ENCODE peak calls at places on chromosomes 11 and 22, in eight cellular contexts. Z is dorsolateral prefrontal cortex, F is A673, A is neuronal stem cell, W is stomach, Y is left ventricle myocardium inferior, P is uterus, K is caudate nucleus. C is an unnamed sample.

GRCh38 chr22:46171940-46172339 is 21.6 kb downstream of the PPARA start:
- DNase-seq in Z (no peak), F (peak; percentile 71), A (no peak), W (no peak), Y (no peak), P (no peak), K (no peak), C (no peak)

GRCh38 chr22:40345801-40346177 is 511 bp upstream of the ADSL start:
- DNase-seq in Z (no peak), F (peak; percentile 75), A (no peak), W (peak; percentile 49), Y (no peak), P (no peak), K (no peak), C (peak; percentile 14)

GRCh38 chr11:61836193-61836592 is 8.1 kb downstream of the FADS2 start:
- DNase-seq in Z (no peak), F (no peak), A (no peak), W (no peak), Y (no peak), P (no peak), K (no peak), C (no peak)

GRCh38 chr22:45497268-45497667 is 5.4 kb upstream of the FBLN1 start:
- DNase-seq in Z (no peak), F (no peak), A (no peak), W (no peak), Y (no peak), P (no peak), K (no peak), C (no peak)

GRCh38 chr22:38973289-38974169 is 8.6 kb upstream of the APOBEC3B start:
- DNase-seq in Z (no peak), F (peak; percentile 66), A (peak; percentile 52), W (peak; percentile 64), Y (no peak), P (no peak), K (no peak), C (no peak)

GRCh38 chr11:127191689-127192088 is 191.1 kb upstream of the KIRREL3 start:
- DNase-seq in Z (no peak), F (no peak), A (no peak), W (no peak), Y (no peak), P (no peak), K (no peak), C (no peak)

GRCh38 chr11:16013649-16014275 is 342.6 kb downstream of the SOX6 start:
- DNase-seq in Z (no peak), F (no peak), A (no peak), W (no peak), Y (no peak), P (no peak), K (no peak), C (no peak)

GRCh38 chr11:103091024-103091423 is 936 bp downstream of the DCUN1D5 start:
- DNase-seq in Z (no peak), F (peak; percentile 77), A (peak; percentile 5), W (no peak), Y (no peak), P (no peak), K (no peak), C (no peak)

GRCh38 chr11:1875093-1875785 is 16.5 kb downstream of the PRR33 start:
- DNase-seq in Z (no peak), F (no peak), A (no peak), W (no peak), Y (peak; percentile 49), P (peak; percentile 16), K (no peak), C (peak; percentile 6)

GRCh38 chr22:22943521-22944267 is 56.1 kb downstream of the IGLL5 start:
- DNase-seq in Z (peak; percentile 22), F (no peak), A (no peak), W (peak; percentile 21), Y (no peak), P (no peak), K (no peak), C (no peak)

GRCh38 chr11:112780351-112781043 is 180.7 kb upstream of the NCAM1 start:
- DNase-seq in Z (no peak), F (no peak), A (no peak), W (no peak), Y (peak; percentile 65), P (peak; percentile 40), K (no peak), C (peak; percentile 56)

GRCh38 chr11:68282141-68282860 is 10.5 kb upstream of the C11orf24 start:
- DNase-seq in Z (no peak), F (no peak), A (no peak), W (no peak), Y (no peak), P (no peak), K (no peak), C (no peak)
- H3K27ac ChIP-seq in Z (no peak overlapping the region), F (no peak overlapping the region), A (no peak overlapping the region), W (no peak overlapping the region), Y (no peak overlapping the region), P (no peak overlapping the region), K (no peak overlapping the region), C (no peak overlapping the region)

GRCh38 chr22:50481440-50482106 is at the start of gene ADM2:
- DNase-seq in Z (no peak), F (peak; percentile 63), A (peak; percentile 49), W (peak; percentile 62), Y (no peak), P (no peak), K (no peak), C (peak; percentile 40)

GRCh38 chr22:50482107-50483074 is 1.0 kb downstream of the ADM2 start:
- DNase-seq in Z (no peak), F (no peak), A (no peak), W (no peak), Y (no peak), P (no peak), K (no peak), C (no peak)

GRCh38 chr22:50483977-50484853 is 2.4 kb upstream of the MIOX start:
- DNase-seq in Z (no peak), F (no peak), A (no peak), W (peak; percentile 90), Y (no peak), P (no peak), K (no peak), C (no peak)

GRCh38 chr22:50483556-50483955 is 2.2 kb downstream of the ADM2 start:
- DNase-seq in Z (no peak), F (no peak), A (no peak), W (no peak), Y (no peak), P (no peak), K (no peak), C (no peak)

DNA sequence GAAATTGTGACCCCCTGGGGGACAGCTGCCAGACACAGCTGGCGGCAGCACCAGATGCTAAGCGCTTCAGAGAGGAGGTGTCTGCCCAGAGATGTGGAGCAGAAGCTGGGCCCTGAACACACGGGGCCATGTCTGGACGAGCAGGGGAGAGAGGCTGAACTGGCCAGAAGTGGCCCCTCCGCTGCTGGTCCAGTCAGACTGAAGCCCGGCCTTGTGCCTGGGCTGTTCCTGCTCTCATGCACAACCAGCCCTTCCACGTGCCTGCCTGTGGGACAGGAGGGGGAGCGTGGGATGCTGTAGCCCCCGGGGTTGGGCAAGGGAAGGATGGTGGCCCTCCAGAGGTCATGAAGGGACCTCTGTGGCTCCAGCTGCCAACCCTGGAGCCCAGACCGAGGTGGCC is 1.8 kb downstream of the ADM2 start:
- DNase-seq in Z (no peak), F (no peak), A (no peak), W (no peak), Y (no peak), P (no peak), K (no peak), C (no peak)
- H3K27ac ChIP-seq in Z (no peak overlapping the region), F (no peak overlapping the region), A (no peak overlapping the region), W (no peak overlapping the region), Y (no peak overlapping the region), P (no peak overlapping the region), K (no peak overlapping the region), C (no peak overlapping the region)

DNA sequence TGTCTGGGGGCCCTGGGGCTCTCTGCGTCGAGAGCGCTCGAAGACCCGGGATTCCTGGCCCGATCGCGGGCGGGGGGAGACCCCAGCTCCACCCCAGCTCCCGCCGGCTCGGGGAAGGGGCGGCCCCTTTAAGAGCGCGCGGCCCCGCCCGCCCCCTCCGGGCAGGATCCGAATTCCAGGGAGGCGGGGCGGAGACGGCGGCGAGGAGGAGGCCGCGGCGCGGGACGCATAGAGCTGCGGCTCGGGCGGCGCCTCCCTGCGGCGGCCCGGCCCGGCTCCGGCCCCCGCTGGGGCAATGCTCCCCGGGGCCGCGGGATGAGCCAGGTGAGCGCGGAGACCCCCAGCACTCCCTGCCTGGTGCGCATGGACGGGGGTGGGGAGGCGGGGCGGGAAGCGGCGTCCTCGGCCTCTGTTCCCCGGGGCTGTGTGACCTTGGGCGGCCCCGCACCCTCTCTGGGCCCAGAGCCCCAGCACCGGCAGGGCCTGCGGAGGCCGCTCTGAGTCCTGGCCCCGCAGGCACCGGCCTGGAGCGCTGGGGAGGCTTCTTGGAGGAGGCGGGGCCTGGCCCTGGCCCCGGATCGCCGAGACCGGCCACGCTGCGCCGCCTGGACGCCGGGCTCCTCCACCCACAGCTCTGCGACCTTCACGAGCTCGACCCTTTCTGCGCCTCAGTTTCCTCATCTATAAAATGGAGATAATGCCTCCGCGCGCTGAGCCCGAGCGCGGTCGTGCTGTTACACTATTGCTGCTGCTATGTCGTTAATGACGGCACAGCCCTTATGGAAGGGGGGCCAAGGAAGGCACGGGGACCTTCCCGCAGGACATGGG is 594 bp downstream of the GAS2L1 start:
- DNase-seq in Z (peak; percentile 76), F (peak; percentile 91), A (peak; percentile 83), W (peak; percentile 83), Y (peak; percentile 88), P (peak; percentile 78), K (peak; percentile 64), C (peak; percentile 89)
- H3K27ac ChIP-seq in Z (peak overlapping the region; percentile 93), F (peak overlapping the region; percentile 83), A (peak overlapping the region; percentile 88), W (peak overlapping the region; percentile 71), Y (peak overlapping the region; percentile 97), P (peak overlapping the region; percentile 78), K (peak overlapping the region; percentile 82), C (peak overlapping the region; percentile 91)

GRCh38 chr11:129946256-129946655 is 50.9 kb upstream of the NFRKB start:
- DNase-seq in Z (no peak), F (no peak), A (no peak), W (no peak), Y (no peak), P (no peak), K (no peak), C (no peak)

GRCh38 chr11:129945377-129945776 is 50.0 kb upstream of the NFRKB start:
- DNase-seq in Z (no peak), F (no peak), A (no peak), W (no peak), Y (no peak), P (no peak), K (no peak), C (no peak)

GRCh38 chr11:129947474-129947873 is 52.1 kb upstream of the NFRKB start:
- DNase-seq in Z (no peak), F (no peak), A (no peak), W (no peak), Y (no peak), P (no peak), K (no peak), C (no peak)

GRCh38 chr11:129949067-129949466 is 53.6 kb downstream of the PRDM10 start:
- DNase-seq in Z (no peak), F (no peak), A (no peak), W (no peak), Y (no peak), P (no peak), K (no peak), C (no peak)

DNA sequence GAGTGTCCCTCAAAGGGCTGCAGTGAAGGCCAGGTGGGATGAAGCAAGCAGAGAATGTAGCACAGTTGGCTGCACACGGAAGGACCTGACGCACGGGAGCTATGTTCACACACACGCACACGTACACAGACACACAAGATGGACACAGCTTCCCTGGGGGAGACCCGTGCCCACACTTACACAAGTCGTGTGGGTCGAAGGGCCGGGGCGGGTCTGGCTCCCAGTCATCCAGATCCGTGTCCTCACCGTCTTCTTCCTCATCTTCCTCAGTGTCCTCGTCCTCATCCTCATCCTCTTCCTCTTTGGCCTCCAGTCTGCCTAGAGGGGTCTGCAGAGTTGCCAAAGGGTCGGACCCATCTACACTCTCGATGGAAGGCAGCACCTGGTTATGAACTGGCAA is 51.6 kb upstream of the NFRKB start:
- DNase-seq in Z (no peak), F (no peak), A (no peak), W (no peak), Y (no peak), P (no peak), K (no peak), C (no peak)
- H3K27ac ChIP-seq in Z (no peak overlapping the region), F (no peak overlapping the region), A (no peak overlapping the region), W (no peak overlapping the region), Y (no peak overlapping the region), P (no peak overlapping the region), K (no peak overlapping the region), C (no peak overlapping the region)

C was measured in heart right ventricle.